ENCODE peak calls at places on chromosomes 3 and 15, in five cellular contexts. I is activated effector memory CD4-positive, alpha-beta T cell treated with anti-CD3 and anti-CD28 coated beads, Interleukin-2, amount 50 U/mL, for 16 hours; T is ELF-1; X is RPMI7951; Y is thoracic aorta. P is an unnamed sample.

GRCh38 chr3:105752791-105753415 is 115.9 kb downstream of the CBLB start:
- DNase-seq in I (peak), T (peak), X (peak), Y (no peak), P (no peak)

GRCh38 chr3:43032217-43032545 is 53.1 kb downstream of the GASK1A start:
- DNase-seq in I (no peak), T (no peak), X (no peak), Y (no peak), P (no peak)

GRCh38 chr3:74523811-74524210 is 90.6 kb downstream of the CNTN3 start:
- DNase-seq in Y (no peak), X (no peak), I (no peak), T (no peak), P (no peak)

GRCh38 chr15:67406257-67406861 is 114.6 kb upstream of the C15orf61 start:
- DNase-seq in I (no peak), Y (no peak), X (peak), T (no peak), P (no peak)

GRCh38 chr3:10529809-10530208 is 24.4 kb upstream of the ATP2B2 start:
- DNase-seq in Y (no peak), T (no peak), X (no peak), I (no peak), P (no peak)

GRCh38 chr15:93929375-93930094 is 301.8 kb upstream of the MCTP2 start:
- DNase-seq in Y (no peak), I (no peak), T (peak), X (peak), P (peak)

GRCh38 chr15:77715051-77715450 is 82.3 kb upstream of the LINGO1 start:
- DNase-seq in Y (no peak), T (no peak), X (no peak), I (no peak), P (no peak)

GRCh38 chr3:32313723-32314473 is 75.4 kb downstream of the CMTM8 start:
- DNase-seq in X (no peak), I (no peak), Y (no peak), T (no peak), P (no peak)

GRCh38 chr3:138786788-138787276 is 47.9 kb downstream of the PIK3CB start:
- DNase-seq in I (no peak), X (peak), T (no peak), Y (no peak), P (no peak)

GRCh38 chr3:15819576-15819975 is 21.8 kb upstream of the ANKRD28 start:
- DNase-seq in T (no peak), X (no peak), Y (no peak), I (no peak), P (no peak)

GRCh38 chr3:33211444-33211843 is 7.2 kb downstream of the SUSD5 start:
- DNase-seq in T (no peak), I (no peak), X (peak), Y (no peak), P (no peak)

GRCh38 chr15:51731549-51732267 is 5.7 kb downstream of the LYSMD2 start:
- DNase-seq in Y (no peak), I (peak), X (peak), T (no peak), P (no peak)

GRCh38 chr3:72318504-72319201 is 529.6 kb downstream of the SHQ1 start:
- DNase-seq in X (no peak), T (peak), I (no peak), Y (no peak), P (no peak)

GRCh38 chr15:83973816-83974215 is 261.8 kb upstream of the GOLGA6L4 start:
- DNase-seq in T (peak), X (no peak), Y (no peak), I (no peak), P (no peak)

GRCh38 chr3:42228796-42229195 is 37.2 kb downstream of the CCK start:
- DNase-seq in Y (no peak), I (no peak), X (peak), T (peak), P (no peak)

GRCh38 chr15:62877276-62877857 is 165.2 kb upstream of the TPM1 start:
- DNase-seq in X (no peak), Y (no peak), I (no peak), T (no peak), P (no peak)

GRCh38 chr3:31544634-31545033 is 11.9 kb downstream of the STT3B start:
- DNase-seq in I (no peak), T (peak), Y (no peak), X (no peak), P (peak)

GRCh38 chr3:34008191-34008590 is 209.8 kb downstream of the PDCD6IP start:
- DNase-seq in T (peak), X (no peak), Y (no peak), I (no peak), P (no peak)

GRCh38 chr3:187783098-187783497 is 37.8 kb upstream of the BCL6 start:
- DNase-seq in I (no peak), Y (no peak), T (no peak), X (peak), P (no peak)

GRCh38 chr3:16498130-16498890 is 15.2 kb downstream of the RFTN1 start:
- DNase-seq in Y (no peak), I (no peak), X (no peak), T (peak), P (no peak)

GRCh38 chr3:172329070-172329469 is 119.2 kb downstream of the GHSR start:
- DNase-seq in X (no peak), I (no peak), T (no peak), Y (no peak), P (no peak)

GRCh38 chr15:68187559-68187958 is 17.6 kb downstream of the CALML4 start:
- DNase-seq in Y (no peak), T (no peak), X (peak), I (no peak), P (peak)

GRCh38 chr3:42159706-42160472 is 68.7 kb downstream of the TRAK1 start:
- DNase-seq in I (peak), T (peak), Y (no peak), X (peak), P (no peak)

GRCh38 chr3:59482684-59483083 is 432.9 kb upstream of the CFAP20DC start:
- DNase-seq in I (no peak), Y (no peak), X (peak), T (no peak), P (no peak)

GRCh38 chr3:133874761-133875438 is 20.8 kb downstream of the RAB6B start:
- DNase-seq in I (no peak), T (no peak), Y (no peak), X (no peak), P (no peak)

GRCh38 chr3:24069045-24069444 is 124.0 kb downstream of the NR1D2 start:
- DNase-seq in X (peak), T (no peak), I (no peak), Y (no peak), P (peak)

GRCh38 chr15:41774873-41775417 is 661 bp downstream of the MAPKBP1 start:
- DNase-seq in X (no peak), I (peak), Y (no peak), T (no peak), P (no peak)

GRCh38 chr15:83498374-83498773 is 51.2 kb downstream of the SH3GL3 start:
- DNase-seq in Y (no peak), X (no peak), T (no peak), I (no peak), P (no peak)

GRCh38 chr3:34175636-34176186 is 377.3 kb downstream of the PDCD6IP start:
- DNase-seq in I (no peak), X (no peak), T (no peak), Y (no peak), P (no peak)

GRCh38 chr3:16150285-16150684 is 24.2 kb upstream of the GALNT15 start:
- DNase-seq in T (no peak), Y (no peak), X (no peak), I (no peak), P (no peak)